ENCODE peak calls at places on chromosomes 16 and 17, in four cellular contexts. E, H, J and Q are unnamed samples.
A peak's percentile ranks its signal among the peaks of the same experiment; 100 is the strongest.

GRCh38 chr17:57539528-57540301 is 205.4 kb downstream of the CCDC182 start:
- DNase-seq in J (no peak), E (no peak), H (no peak), Q (no peak)

GRCh38 chr17:79023886-79024771 is at the start of gene C1QTNF1:
- DNase-seq in H (peak; percentile 71), E (no peak), J (no peak), Q (no peak)

GRCh38 chr17:18772471-18772870 is 8.5 kb upstream of the TVP23B start:
- DNase-seq in H (no peak), E (no peak), J (no peak), Q (no peak)

GRCh38 chr17:694239-694638 is 20.4 kb downstream of the VPS53 start:
- DNase-seq in E (peak; percentile 91), H (no peak), J (no peak), Q (no peak)

GRCh38 chr16:12639044-12639443 is 164.6 kb downstream of the CPPED1 start:
- DNase-seq in E (no peak), J (peak; percentile 52), H (peak; percentile 75), Q (no peak)

GRCh38 chr16:85566502-85567100 is 46.5 kb upstream of the GSE1 start:
- DNase-seq in E (no peak), J (no peak), H (no peak), Q (no peak)

GRCh38 chr16:15608398-15609285 is 34.3 kb downstream of the MARF1 start:
- DNase-seq in H (no peak), E (no peak), J (peak; percentile 90), Q (no peak)

GRCh38 chr16:62280556-62280955 is 244.3 kb upstream of the CDH8 start:
- DNase-seq in J (no peak), H (no peak), E (no peak), Q (no peak)

GRCh38 chr16:30761427-30761927 is 385 bp downstream of the CFAP119 start:
- DNase-seq in J (no peak), E (no peak), H (peak; percentile 54), Q (no peak)

GRCh38 chr16:57689772-57690558 is 4.6 kb upstream of the DRC7 start:
- DNase-seq in E (no peak), J (no peak), H (peak; percentile 90), Q (no peak)

GRCh38 chr16:25097304-25097988 is 14.1 kb upstream of the LCMT1 start:
- DNase-seq in H (no peak), J (no peak), E (no peak), Q (no peak)

GRCh38 chr17:35849469-35850348 is 19.0 kb downstream of the HEATR9 start:
- DNase-seq in J (peak; percentile 64), H (peak; percentile 56), E (peak; percentile 28), Q (peak; percentile 33)

GRCh38 chr16:3118846-3119245 is 6.5 kb downstream of the ZNF205 start:
- DNase-seq in E (no peak), H (no peak), J (no peak), Q (no peak)

GRCh38 chr16:85431431-85432124 is 181.5 kb upstream of the GSE1 start:
- DNase-seq in J (no peak), E (no peak), H (no peak), Q (no peak)

GRCh38 chr17:5821813-5822212 is 237.5 kb upstream of the NLRP1 start:
- DNase-seq in J (no peak), H (no peak), E (no peak), Q (no peak)

GRCh38 chr16:1019234-1019933 is 37.8 kb downstream of the SOX8 start:
- DNase-seq in E (no peak), J (no peak), H (no peak), Q (no peak)

GRCh38 chr16:54031107-54031760 is 255.4 kb downstream of the IRX3 start:
- DNase-seq in E (no peak), H (no peak), J (no peak), Q (no peak)

GRCh38 chr16:80142940-80143339 is 397.9 kb upstream of the DYNLRB2 start:
- DNase-seq in H (no peak), E (no peak), J (peak; percentile 30), Q (no peak)

GRCh38 chr17:82063424-82064415 is 1.9 kb downstream of the DUS1L start:
- DNase-seq in J (no peak), E (no peak), H (no peak), Q (no peak)

GRCh38 chr16:4435668-4436067 is 10.0 kb downstream of the DNAJA3 start:
- DNase-seq in H (no peak), J (no peak), E (no peak), Q (no peak)

GRCh38 chr16:24685539-24686432 is 43.7 kb upstream of the TNRC6A start:
- DNase-seq in H (peak; percentile 20), E (no peak), J (peak; percentile 85), Q (no peak)

GRCh38 chr17:40330850-40331470 is 22.0 kb downstream of the RARA start:
- DNase-seq in E (no peak), H (no peak), J (no peak), Q (no peak)

GRCh38 chr16:82260212-82260795 is 90.3 kb upstream of the MPHOSPH6 start:
- DNase-seq in J (no peak), E (no peak), H (no peak), Q (no peak)

GRCh38 chr16:10090816-10091215 is 91.4 kb downstream of the GRIN2A start:
- DNase-seq in J (no peak), E (no peak), H (no peak), Q (no peak)

GRCh38 chr16:10098991-10099390 is 83.2 kb downstream of the GRIN2A start:
- DNase-seq in J (no peak), E (no peak), H (no peak), Q (no peak)

GRCh38 chr16:10097273-10097672 is 85.0 kb downstream of the GRIN2A start:
- DNase-seq in J (no peak), H (no peak), E (no peak), Q (no peak)

GRCh38 chr16:10088380-10088793 is 93.8 kb downstream of the GRIN2A start:
- DNase-seq in J (no peak), H (no peak), E (no peak), Q (no peak)

DNA sequence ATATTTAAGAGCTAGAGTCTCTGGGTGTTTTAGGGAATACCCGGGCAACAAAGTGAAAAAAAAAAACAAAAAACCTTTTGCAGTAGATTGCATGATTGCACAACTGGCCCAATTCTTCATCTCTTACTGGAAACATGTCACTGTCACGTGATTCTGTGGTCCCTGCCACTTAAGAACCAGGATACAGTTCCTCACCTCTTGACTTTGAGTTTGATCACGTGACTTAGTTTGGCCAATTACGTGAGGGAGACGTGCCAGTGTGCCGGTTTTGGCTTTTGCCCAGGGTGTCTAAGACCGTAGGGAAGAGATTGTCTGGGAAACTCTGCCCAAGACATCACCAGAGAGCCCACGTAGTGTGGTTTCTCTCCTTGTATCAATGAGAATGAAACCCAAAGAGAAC is 88.7 kb downstream of the GRIN2A start:
- DNase-seq in H (no peak), E (no peak), J (no peak), Q (no peak)
- TF ChIP-seq TCF7L2 in H (no peak), E (no peak), J (no peak), Q (no peak)

GRCh38 chr16:68300736-68301459 is 9.8 kb downstream of the SLC7A6OS start:
- DNase-seq in H (no peak), E (no peak), J (no peak), Q (no peak)
- TF ChIP-seq TCF7L2 in H (no peak), E (no peak), J (no peak), Q (no peak)

GRCh38 chr17:49290690-49291326 is 60.2 kb upstream of the PHOSPHO1 start:
- DNase-seq in H (peak; percentile 46), E (peak; percentile 12), J (peak; percentile 28), Q (peak; percentile 8)
- TF ChIP-seq TCF7L2 in H (no peak), E (no peak), J (no peak), Q (no peak)

GRCh38 chr17:45940293-45940692 is 45.9 kb downstream of the MAPT start:
- DNase-seq in E (no peak), J (no peak), H (no peak), Q (no peak)

GRCh38 chr17:45939398-45939797 is 45.0 kb downstream of the MAPT start:
- DNase-seq in H (no peak), J (no peak), E (no peak), Q (no peak)

GRCh38 chr17:45941395-45941794 is 47.0 kb downstream of the MAPT start:
- DNase-seq in H (no peak), J (no peak), E (no peak), Q (no peak)

GRCh38 chr17:45942284-45942683 is 47.9 kb downstream of the MAPT start:
- DNase-seq in J (no peak), H (no peak), E (no peak), Q (no peak)

DNA sequence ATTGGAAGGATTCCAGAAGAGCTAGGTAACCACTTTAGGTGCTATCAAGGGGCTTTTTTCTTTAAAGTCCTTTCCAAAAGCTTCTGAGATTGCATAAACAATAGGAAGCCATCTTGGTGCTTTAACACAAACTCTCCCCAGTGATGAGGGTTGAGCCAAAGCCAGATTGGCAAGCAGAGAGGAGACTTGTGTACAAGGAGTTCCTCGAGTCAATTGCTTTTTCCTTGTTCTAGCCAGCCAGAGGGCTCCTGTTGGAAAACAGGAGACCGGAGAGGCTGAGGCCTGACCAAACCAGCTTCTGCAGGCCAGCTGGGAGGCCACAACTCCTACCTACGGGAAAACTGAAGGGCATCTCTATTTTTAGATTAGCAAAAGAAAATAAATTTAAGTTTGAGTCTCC is 46.5 kb downstream of the MAPT start:
- DNase-seq in E (no peak), H (no peak), J (no peak), Q (no peak)
- TF ChIP-seq TCF7L2 in E (no peak), H (no peak), J (no peak), Q (no peak)

GRCh38 chr16:27972500-27972899 is 91.0 kb downstream of the GSG1L start:
- DNase-seq in J (peak; percentile 51), E (peak; percentile 52), H (peak; percentile 40), Q (peak; percentile 73)

GRCh38 chr16:27969574-27969973 is 93.9 kb downstream of the GSG1L start:
- DNase-seq in E (no peak), J (no peak), H (no peak), Q (no peak)

GRCh38 chr16:27974896-27975540 is 88.5 kb downstream of the GSG1L start:
- DNase-seq in E (no peak), J (no peak), H (no peak), Q (no peak)

GRCh38 chr16:27976990-27977389 is 86.5 kb downstream of the GSG1L start:
- DNase-seq in J (no peak), H (no peak), E (no peak), Q (no peak)

GRCh38 chr16:27973678-27974077 is 89.8 kb downstream of the GSG1L start:
- DNase-seq in H (no peak), J (no peak), E (no peak), Q (no peak)
- TF ChIP-seq TCF7L2 in H (no peak), J (no peak), E (no peak), Q (no peak)

DNA sequence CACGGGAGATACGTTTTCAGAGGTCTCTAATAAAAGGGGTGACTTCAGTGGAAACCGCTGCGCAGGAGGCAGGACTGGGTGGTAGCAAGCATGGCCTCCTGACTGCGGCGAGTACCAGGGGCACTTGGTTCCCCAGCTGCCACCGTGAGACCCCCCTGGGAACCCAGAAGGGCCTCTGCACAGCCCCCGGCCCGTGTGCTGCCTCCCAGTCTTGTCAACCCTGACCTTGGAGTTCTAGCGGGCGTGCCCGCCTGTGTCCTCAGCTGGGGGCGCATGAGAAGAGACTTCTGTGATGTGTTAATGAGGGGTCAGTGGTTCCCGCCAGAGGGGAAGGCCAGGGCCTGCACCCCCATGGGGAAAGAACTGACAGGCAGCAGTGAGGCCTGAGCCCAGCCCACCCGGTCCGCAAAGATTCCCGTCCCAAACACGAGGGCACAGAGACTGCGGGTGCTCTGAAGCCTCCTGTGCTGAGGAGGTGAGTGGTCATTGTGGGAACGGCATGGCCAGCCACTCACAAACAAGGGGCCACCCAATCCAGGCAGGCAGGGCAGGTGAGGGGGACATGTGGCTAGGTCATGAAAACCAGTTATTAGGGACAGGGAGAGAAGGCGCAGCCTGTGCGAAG is 9.4 kb downstream of the ZNF276 start:
- DNase-seq in H (no peak), J (no peak), E (no peak), Q (no peak)
- TF ChIP-seq TCF7L2 in H (no peak), J (no peak), E (no peak), Q (no peak)